ENCODE peak calls at places on chromosomes 3 and 15, in eight cellular contexts. M is fibroblast of lung; K is AG09309; Q is NB4; X is dorsolateral prefrontal cortex; T is spleen; R is CD8-positive, alpha-beta T cell; U is HL-60. V is an unnamed sample.

GRCh38 chr3:57556459-57557087 is 499 bp downstream of the PDE12 start:
- DNase-seq in X (no peak), K (no peak), T (peak), R (peak), U (no peak), M (no peak), Q (no peak), V (no peak)

GRCh38 chr3:13199006-13199776 is 126.0 kb upstream of the IQSEC1 start:
- DNase-seq in T (peak), K (no peak), Q (no peak), M (no peak), R (no peak), X (no peak), U (no peak), V (no peak)

GRCh38 chr3:69425249-69425648 is 39.4 kb upstream of the FRMD4B start:
- DNase-seq in M (peak), K (no peak), U (no peak), R (no peak), T (no peak), X (no peak), Q (peak), V (peak)

GRCh38 chr3:169863458-169863899 is 6.3 kb downstream of the LRRC31 start:
- DNase-seq in R (peak), U (peak), T (no peak), Q (peak), K (no peak), X (no peak), M (peak), V (peak)

GRCh38 chr3:45441570-45442313 is 53.4 kb downstream of the LARS2 start:
- DNase-seq in T (no peak), M (no peak), Q (peak), X (no peak), R (no peak), K (peak), U (no peak), V (no peak)

GRCh38 chr3:98404010-98404409 is 13.5 kb downstream of the OR5K3 start:
- DNase-seq in T (no peak), R (no peak), Q (no peak), M (no peak), X (no peak), K (no peak), U (no peak), V (no peak)

GRCh38 chr15:45522931-45523331 is 376 bp upstream of the SLC30A4 start:
- DNase-seq in Q (peak), R (no peak), U (no peak), T (no peak), K (no peak), X (peak), M (peak), V (peak)

GRCh38 chr15:74725845-74726773 is 781 bp upstream of the CYP1A1 start:
- DNase-seq in K (no peak), R (peak), U (peak), Q (peak), X (no peak), T (peak), M (no peak), V (peak)

GRCh38 chr3:14925729-14926591 is 21.4 kb upstream of the NR2C2 start:
- DNase-seq in T (no peak), M (peak), K (peak), X (no peak), R (no peak), U (no peak), Q (peak), V (peak)

GRCh38 chr3:147120029-147120428 is 286.3 kb downstream of the ZIC4 start:
- DNase-seq in R (no peak), U (no peak), T (no peak), K (no peak), Q (peak), X (no peak), M (peak), V (peak)

GRCh38 chr3:81033690-81034089 is 727.8 kb downstream of the GBE1 start:
- DNase-seq in M (no peak), T (no peak), U (no peak), X (no peak), R (no peak), K (no peak), Q (no peak), V (no peak)

GRCh38 chr3:159776779-159777178 is 211.9 kb upstream of the IL12A start:
- DNase-seq in T (no peak), U (no peak), M (no peak), Q (no peak), K (no peak), R (no peak), X (no peak), V (no peak)

GRCh38 chr15:74417230-74417629 is 16.5 kb downstream of the SEMA7A start:
- DNase-seq in T (no peak), R (no peak), X (no peak), U (no peak), Q (no peak), K (no peak), M (peak), V (peak)

GRCh38 chr3:22569570-22569969 is 633.6 kb upstream of the UBE2E2 start:
- DNase-seq in Q (no peak), X (no peak), R (no peak), M (no peak), K (no peak), T (no peak), U (no peak), V (no peak)

GRCh38 chr15:59492389-59493377 is 54.7 kb downstream of the FAM81A start:
- DNase-seq in U (peak), Q (peak), K (peak), T (peak), R (peak), M (peak), X (peak), V (peak)

GRCh38 chr3:8450618-8451017 is 51.0 kb upstream of the LMCD1 start:
- DNase-seq in M (no peak), X (no peak), Q (no peak), U (no peak), R (no peak), K (no peak), T (no peak), V (peak)

GRCh38 chr3:13419356-13420050 is 619 bp downstream of the NUP210 start:
- DNase-seq in X (peak), T (peak), Q (peak), U (peak), R (peak), K (no peak), M (no peak), V (no peak)

GRCh38 chr3:72625616-72626337 is 222.5 kb downstream of the SHQ1 start:
- DNase-seq in X (no peak), R (no peak), K (peak), T (no peak), U (peak), M (peak), Q (peak), V (peak)

GRCh38 chr3:69749461-69749860 is 10.2 kb downstream of the MITF start:
- DNase-seq in M (peak), K (no peak), U (no peak), R (no peak), T (no peak), Q (no peak), X (no peak), V (no peak)

GRCh38 chr3:45043715-45044299 is 17.7 kb downstream of the CLEC3B start:
- DNase-seq in Q (peak), T (no peak), U (peak), R (no peak), K (no peak), X (no peak), M (peak), V (peak)

GRCh38 chr3:171393032-171393744 is 67.0 kb downstream of the TNIK start:
- DNase-seq in X (no peak), T (no peak), U (no peak), K (no peak), Q (no peak), M (peak), R (no peak), V (peak)

GRCh38 chr15:28006116-28006911 is 92.8 kb downstream of the OCA2 start:
- DNase-seq in T (no peak), M (no peak), U (no peak), R (no peak), K (no peak), Q (no peak), X (no peak), V (no peak)

GRCh38 chr3:170054204-170054603 is 16.4 kb downstream of the GPR160 start:
- DNase-seq in T (no peak), M (peak), R (no peak), U (no peak), X (no peak), Q (peak), K (no peak), V (no peak)

GRCh38 chr3:184230081-184230602 is 757 bp downstream of the VWA5B2 start:
- DNase-seq in R (no peak), M (no peak), U (no peak), T (no peak), K (no peak), X (no peak), Q (no peak), V (no peak)

GRCh38 chr15:75215107-75216004 is 13.7 kb downstream of the C15orf39 start:
- DNase-seq in M (no peak), K (no peak), T (no peak), Q (peak), X (no peak), U (peak), R (no peak), V (no peak)

GRCh38 chr3:157147099-157147803 is 12.7 kb downstream of the CCNL1 start:
- DNase-seq in R (no peak), M (no peak), Q (no peak), U (no peak), K (no peak), X (no peak), T (no peak), V (no peak)

GRCh38 chr3:141126661-141127343 is 75.7 kb downstream of the SPSB4 start:
- DNase-seq in M (no peak), K (no peak), R (no peak), Q (no peak), T (peak), U (no peak), X (no peak), V (no peak)

GRCh38 chr3:70871909-70872656 is 559.6 kb upstream of the MDFIC2 start:
- DNase-seq in T (no peak), K (peak), U (no peak), X (no peak), R (no peak), Q (no peak), M (peak), V (peak)

DNA sequence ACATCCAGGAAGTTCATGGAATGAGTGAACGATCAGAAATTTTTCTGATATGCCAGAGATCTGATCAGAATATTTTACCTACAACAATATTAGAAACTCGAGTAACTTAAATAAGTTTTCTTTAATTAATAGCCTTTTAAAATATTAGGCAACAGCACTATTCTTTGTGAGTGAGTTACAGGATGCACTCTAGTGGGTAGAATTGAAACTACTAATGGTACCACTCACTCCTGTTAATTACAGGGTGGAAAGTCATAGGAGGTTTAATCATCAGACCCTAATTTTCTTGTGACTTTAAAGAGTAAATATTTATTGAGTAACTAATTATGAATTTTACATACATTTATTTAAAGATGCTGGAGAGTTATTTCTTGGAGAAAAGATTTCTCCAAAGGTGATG is 217.3 kb downstream of the CACNA2D3 start:
- DNase-seq in T (no peak), M (no peak), R (no peak), U (no peak), X (no peak), Q (no peak), K (no peak), V (no peak)
- TF ChIP-seq CTCF in T (no peak), M (no peak), R (no peak), U (no peak), X (no peak), Q (no peak), K (no peak), V (no peak)

DNA sequence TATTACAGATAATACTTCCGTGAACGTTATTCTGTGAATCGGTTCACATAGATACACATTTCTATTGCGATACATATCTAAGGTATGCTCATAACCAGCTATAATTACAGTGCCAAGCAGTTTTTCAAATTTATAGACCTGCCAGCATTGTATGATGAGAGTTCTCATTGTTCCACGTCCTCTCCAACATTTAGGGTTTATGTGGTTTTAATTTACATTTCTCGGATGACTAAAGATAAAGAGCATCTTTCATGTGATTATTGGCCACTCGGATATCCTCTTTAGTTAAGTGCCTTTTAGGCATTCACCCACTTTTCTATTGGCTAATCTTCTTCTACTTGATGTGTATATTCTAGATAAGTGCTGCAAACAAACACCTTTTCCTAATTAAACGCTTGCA is 134.7 kb upstream of the CCDC54 start:
- DNase-seq in X (no peak), M (no peak), Q (no peak), U (no peak), K (no peak), T (no peak), R (no peak), V (no peak)
- H3K4me3 ChIP-seq in X (peak), M (peak), Q (no peak), U (no peak), K (no peak), T (peak), R (no peak), V (peak)

GRCh38 chr15:70608156-70608555 is 155.2 kb downstream of the UACA start:
- DNase-seq in K (no peak), U (no peak), X (no peak), R (no peak), Q (peak), T (no peak), M (peak), V (peak)

GRCh38 chr15:70605606-70606410 is 157.6 kb downstream of the UACA start:
- DNase-seq in X (no peak), R (no peak), Q (no peak), M (peak), K (no peak), T (no peak), U (no peak), V (peak)

GRCh38 chr15:70602281-70602680 is 161.1 kb downstream of the UACA start:
- DNase-seq in M (no peak), U (no peak), X (no peak), T (no peak), K (no peak), Q (no peak), R (no peak), V (no peak)

GRCh38 chr15:70602834-70603560 is 160.4 kb downstream of the UACA start:
- DNase-seq in M (no peak), T (no peak), R (no peak), X (no peak), Q (no peak), K (no peak), U (no peak), V (no peak)

DNA sequence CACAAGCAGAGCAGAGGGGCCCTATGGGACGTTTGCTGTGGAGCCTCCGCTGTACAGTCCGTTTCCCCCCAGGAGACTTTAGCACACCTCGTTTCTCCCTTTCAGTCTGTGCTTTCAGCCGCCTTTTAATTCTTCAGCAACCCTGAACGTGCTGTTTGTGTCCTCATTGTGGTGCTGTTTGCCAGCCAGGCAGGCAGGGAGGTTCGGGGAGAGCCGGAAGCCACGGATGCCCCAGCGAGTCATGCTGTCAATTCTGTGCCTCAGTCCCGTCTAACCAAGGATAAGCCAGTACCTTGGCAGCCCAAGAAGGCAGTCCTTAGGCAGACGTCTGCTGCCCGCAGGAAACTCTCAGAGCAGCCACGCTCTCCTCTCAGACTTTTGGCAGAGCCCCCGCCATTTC is 158.7 kb downstream of the UACA start:
- DNase-seq in X (no peak), M (no peak), R (no peak), Q (peak), T (no peak), U (no peak), K (no peak), V (peak)
- TF ChIP-seq CTCF in X (no peak), M (peak), R (no peak), Q (peak), T (no peak), U (no peak), K (no peak), V (no peak)

DNA sequence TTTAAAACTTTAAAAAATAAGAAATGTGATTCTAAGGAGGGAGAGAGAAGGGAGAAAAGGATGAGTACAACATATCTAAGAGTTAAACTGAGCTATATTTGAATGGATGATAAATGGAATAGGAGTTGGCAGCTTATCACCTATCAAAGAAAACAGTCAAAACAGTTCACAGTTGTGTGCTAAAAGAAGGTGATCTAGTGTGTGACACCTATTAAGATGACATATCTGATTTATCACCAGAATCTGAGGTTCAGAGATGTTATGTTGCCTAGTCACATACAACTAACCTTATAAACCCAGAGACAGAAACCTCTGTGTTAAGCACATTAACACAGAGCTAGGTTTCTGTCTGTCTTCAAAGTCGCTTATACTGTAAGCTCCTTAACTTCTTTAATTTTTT is 3.0 kb downstream of the ATP13A3 start:
- DNase-seq in T (no peak), M (no peak), U (no peak), Q (no peak), X (no peak), R (no peak), K (no peak), V (no peak)
- H3K4me3 ChIP-seq in T (no peak), M (no peak), U (no peak), Q (peak), X (no peak), R (no peak), K (no peak), V (no peak)

GRCh38 chr3:49021213-49021812 is 608 bp upstream of the NDUFAF3 start:
- DNase-seq in Q (peak), R (peak), M (peak), K (peak), T (peak), X (peak), U (peak), V (peak)
- TF ChIP-seq CTCF in Q (no peak), R (no peak), M (no peak), K (no peak), T (no peak), X (no peak), U (no peak), V (no peak)

DNA sequence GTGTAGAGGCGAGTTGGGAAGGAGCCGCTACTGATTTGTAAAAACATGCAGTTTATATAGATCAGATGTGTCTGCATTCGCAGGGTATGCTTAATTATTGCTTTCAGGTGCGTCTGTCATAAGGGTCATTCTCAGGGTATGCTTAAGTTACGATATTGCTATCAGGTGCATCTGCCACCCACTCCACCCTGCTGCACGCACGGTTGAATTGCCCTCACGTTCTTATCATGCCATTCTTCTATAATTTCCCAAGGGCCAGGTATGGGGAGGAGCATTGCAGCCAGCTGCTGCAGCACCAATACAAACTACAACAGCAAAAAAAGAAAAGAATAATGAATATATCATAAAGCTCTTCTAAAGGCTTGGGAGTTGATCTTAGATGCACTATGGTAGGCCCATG is 230.0 kb downstream of the KBTBD8 start:
- DNase-seq in R (no peak), Q (no peak), T (no peak), X (no peak), K (no peak), M (no peak), U (no peak), V (no peak)
- H3K4me3 ChIP-seq in R (no peak), Q (no peak), T (no peak), X (no peak), K (no peak), M (no peak), U (no peak), V (no peak)

DNA sequence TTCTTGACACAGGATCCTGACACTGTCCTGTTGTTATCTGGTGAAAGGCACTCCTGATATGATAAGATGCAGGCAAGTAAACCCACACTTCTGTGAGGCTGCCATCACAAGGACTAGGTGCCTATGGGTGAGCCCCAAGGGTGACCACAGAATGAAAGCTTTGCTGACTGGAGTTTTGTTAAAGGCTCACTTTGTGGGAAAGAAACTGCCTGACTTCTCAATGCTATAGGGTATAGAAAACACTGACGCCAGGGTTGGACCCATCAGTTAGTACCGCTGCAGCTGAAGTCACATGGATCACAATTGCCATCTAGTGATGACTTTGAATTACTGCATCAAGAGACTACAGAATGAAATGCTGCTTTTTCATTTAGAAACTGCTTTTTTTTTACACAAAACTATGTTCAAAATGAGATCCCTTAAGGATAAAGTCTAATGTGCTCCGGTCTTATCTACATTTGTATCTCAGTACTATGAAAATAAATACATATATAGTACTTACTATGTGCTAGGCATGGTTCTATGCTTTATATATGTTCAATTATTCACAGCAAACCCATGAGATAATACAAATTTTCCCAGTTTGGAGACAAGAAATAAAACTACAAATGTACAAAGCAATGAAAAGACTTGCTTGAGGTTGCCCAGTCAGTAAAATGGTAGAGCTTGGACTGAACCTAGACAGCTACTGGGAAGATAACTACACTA is 64.2 kb upstream of the CMSS1 start:
- DNase-seq in K (no peak), R (no peak), Q (peak), U (no peak), T (no peak), X (no peak), M (peak), V (peak)
- TF ChIP-seq CTCF in K (peak), R (peak), Q (peak), U (peak), T (no peak), X (peak), M (peak), V (peak)

DNA sequence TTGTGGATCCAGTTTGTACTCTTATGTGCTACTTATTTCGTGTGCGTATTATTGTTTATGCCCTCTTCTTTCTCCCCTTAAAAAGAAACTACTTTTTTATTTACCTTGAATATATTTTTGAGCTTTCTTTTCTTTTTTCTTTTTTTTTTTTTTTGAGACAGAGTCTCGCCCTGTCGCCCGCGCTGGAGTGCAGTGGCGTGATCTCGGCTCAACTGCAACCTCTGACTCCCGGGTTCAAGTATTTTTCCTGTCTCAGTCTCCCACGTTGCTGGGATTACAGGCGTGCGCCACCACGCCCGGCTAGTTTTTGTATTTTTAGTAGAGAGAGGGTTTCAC is 1.5 kb downstream of the SLC25A38 start:
- DNase-seq in K (no peak), R (no peak), M (no peak), X (no peak), Q (no peak), U (no peak), T (no peak), V (no peak)
- H3K4me3 ChIP-seq in K (peak), R (peak), M (peak), X (peak), Q (peak), U (peak), T (peak), V (peak)